ENCODE peak calls at places on chromosomes 12 and 14, in seven cellular contexts. V is tibial nerve; P is effector memory CD4-positive, alpha-beta T cell; B is CD4-positive, alpha-beta memory T cell; U is prostate gland; O is psoas muscle; T is OCI-LY7. N is an unnamed sample. For H3K4me1, the result is how much of the 10 kb centered on the place peaks cover.

GRCh38 chr12:123912415-123913385 is 59.9 kb downstream of the CCDC92 start:
- DNase-seq in U (no peak), V (no peak), T (peak), O (peak), P (no peak), B (no peak), N (no peak)

GRCh38 chr12:103801709-103802585 is 39.1 kb downstream of the NT5DC3 start:
- DNase-seq in U (no peak), B (no peak), P (no peak), O (peak), V (no peak), T (no peak), N (no peak)

GRCh38 chr12:108374596-108375320 is 35.6 kb upstream of the CMKLR1 start:
- DNase-seq in B (no peak), V (no peak), T (no peak), P (no peak), U (no peak), O (no peak), N (no peak)

GRCh38 chr14:67928375-67928774 is 108.8 kb downstream of the RAD51B start:
- DNase-seq in U (no peak), T (no peak), O (no peak), V (no peak), B (no peak), P (no peak), N (no peak)

GRCh38 chr12:108232565-108232964 is 103.5 kb downstream of the WSCD2 start:
- DNase-seq in P (no peak), O (no peak), V (no peak), U (no peak), B (no peak), T (no peak), N (no peak)

GRCh38 chr14:76203086-76204001 is 51.6 kb downstream of the GPATCH2L start:
- DNase-seq in O (no peak), B (no peak), V (no peak), T (no peak), U (no peak), P (no peak), N (no peak)

GRCh38 chr12:80040075-80040738 is 59.1 kb upstream of the OTOGL start:
- DNase-seq in T (no peak), P (no peak), O (no peak), B (no peak), V (no peak), U (no peak), N (no peak)

GRCh38 chr14:102917469-102918211 is 4.8 kb upstream of the AMN start:
- DNase-seq in P (peak), O (peak), T (peak), B (no peak), U (peak), V (peak), N (peak)

GRCh38 chr12:94875525-94875924 is 128.0 kb downstream of the NDUFA12 start:
- DNase-seq in P (no peak), O (no peak), B (no peak), T (peak), U (peak), V (no peak), N (no peak)

DNA sequence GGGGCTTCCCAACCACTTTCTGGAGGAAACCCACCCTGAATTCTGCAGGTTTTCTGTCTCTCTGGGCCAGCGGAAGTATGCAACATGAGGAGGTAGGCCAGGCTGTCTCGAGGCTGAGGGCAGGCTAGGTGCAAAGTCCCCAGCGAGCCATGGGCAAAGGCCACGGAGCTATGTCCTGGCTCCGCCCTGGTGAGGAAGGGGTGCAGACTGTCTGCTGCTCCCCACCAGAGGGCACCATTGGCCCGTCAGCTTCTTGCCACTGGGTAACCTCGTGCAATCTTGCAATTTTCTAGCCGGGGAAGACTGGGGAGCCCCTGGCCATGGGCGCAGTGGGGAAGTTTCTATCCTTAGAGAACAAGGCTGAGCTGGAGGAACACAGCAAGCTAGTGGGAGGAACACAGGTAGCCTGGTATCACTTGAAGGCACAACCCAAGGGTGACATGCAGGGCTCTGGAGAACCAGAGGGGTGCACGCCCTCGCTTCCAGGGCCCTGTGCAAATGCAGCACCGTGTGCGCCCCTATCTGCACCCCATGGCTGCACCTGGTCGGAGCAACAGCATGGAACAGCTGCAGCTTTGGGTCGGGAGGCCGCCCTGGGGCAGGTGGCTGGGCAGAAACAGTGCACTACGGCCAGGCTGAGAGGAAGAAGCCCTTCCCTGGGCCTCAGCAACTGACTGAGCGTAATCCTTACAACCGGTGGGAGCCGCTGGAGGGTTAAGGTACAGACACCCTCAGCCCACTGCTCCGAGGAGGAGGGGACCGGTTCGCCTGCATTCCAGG is 27.6 kb upstream of the RPLP0 start:
- DNase-seq in V (peak), P (peak), T (peak), O (peak), U (peak), B (peak), N (peak)
- H3K4me1 ChIP-seq in V (under half), P (half or more), T (half or more), O (half or more), U (under half), B (half or more), N (half or more)

DNA sequence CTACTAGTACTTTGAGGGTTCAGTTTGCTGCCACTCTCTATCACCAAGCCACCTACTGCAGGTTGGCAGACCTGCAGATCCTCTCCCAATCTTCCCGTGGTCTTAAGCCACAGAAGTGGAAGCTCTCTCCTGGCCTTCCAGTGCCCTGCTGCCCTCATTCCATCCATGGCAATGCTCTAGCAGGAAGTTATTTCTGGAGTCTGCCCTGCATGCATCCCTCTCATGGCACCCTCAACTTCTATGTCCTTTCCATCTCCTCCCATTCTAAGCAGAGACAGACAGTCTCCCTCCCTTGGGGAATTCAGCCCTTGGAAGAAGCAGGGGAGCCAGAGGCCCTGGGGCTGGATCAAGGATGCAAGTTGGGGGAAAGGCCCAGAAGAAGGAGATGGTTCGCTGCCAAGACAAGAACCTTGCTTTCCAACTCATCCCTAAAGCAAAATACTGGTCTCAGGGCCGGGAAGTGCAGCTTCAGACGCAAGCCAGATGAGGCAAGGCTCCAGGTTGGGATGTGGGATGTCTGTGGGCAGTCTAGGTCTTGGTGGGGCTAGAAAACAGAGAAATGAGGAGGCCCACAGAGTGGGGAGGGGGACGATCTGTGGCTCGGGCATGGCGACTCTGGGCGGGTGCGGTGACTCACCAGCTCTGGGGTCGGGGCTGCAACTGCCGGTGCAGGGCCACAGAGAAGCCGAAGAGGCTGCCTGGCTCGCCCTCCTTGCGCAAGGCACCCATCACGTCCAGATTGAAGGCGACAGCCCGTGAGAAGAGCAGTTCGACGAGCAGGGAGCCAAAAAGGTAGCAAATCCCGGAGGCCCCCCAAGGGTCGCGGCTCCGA is 648 bp downstream of the ITGA7 start:
- DNase-seq in P (no peak), U (no peak), V (no peak), B (no peak), O (peak), T (no peak), N (no peak)
- H3K4me3 ChIP-seq in P (peak), U (peak), V (peak), B (no peak), O (peak), T (no peak), N (peak)

GRCh38 chr12:106081606-106082005 is 57.1 kb downstream of the NUAK1 start:
- DNase-seq in T (no peak), B (no peak), P (no peak), V (no peak), U (no peak), O (no peak), N (no peak)
- H3K4me1 ChIP-seq in T (under half), B (under half), P (under half), V (under half), U (under half), O (under half), N (half or more)

GRCh38 chr12:18798445-18799139 is 60.7 kb downstream of the CAPZA3 start:
- DNase-seq in U (no peak), O (no peak), V (no peak), P (no peak), B (no peak), T (no peak), N (no peak)
- H3K4me3 ChIP-seq in U (no peak), O (no peak), V (no peak), P (no peak), B (no peak), T (no peak), N (no peak)

GRCh38 chr12:117091758-117092510 is 7.3 kb downstream of the TESC start:
- DNase-seq in B (no peak), T (no peak), P (no peak), O (no peak), U (no peak), V (no peak), N (no peak)

GRCh38 chr12:117092511-117092780 is 6.8 kb downstream of the TESC start:
- DNase-seq in T (no peak), V (no peak), U (no peak), O (no peak), B (no peak), P (no peak), N (no peak)

GRCh38 chr12:117093918-117094630 is 5.1 kb downstream of the TESC start:
- DNase-seq in O (no peak), T (no peak), B (no peak), U (no peak), P (no peak), V (no peak), N (no peak)

GRCh38 chr12:117092886-117093285 is 6.3 kb downstream of the TESC start:
- DNase-seq in U (no peak), P (no peak), V (no peak), T (no peak), B (no peak), O (no peak), N (no peak)

DNA sequence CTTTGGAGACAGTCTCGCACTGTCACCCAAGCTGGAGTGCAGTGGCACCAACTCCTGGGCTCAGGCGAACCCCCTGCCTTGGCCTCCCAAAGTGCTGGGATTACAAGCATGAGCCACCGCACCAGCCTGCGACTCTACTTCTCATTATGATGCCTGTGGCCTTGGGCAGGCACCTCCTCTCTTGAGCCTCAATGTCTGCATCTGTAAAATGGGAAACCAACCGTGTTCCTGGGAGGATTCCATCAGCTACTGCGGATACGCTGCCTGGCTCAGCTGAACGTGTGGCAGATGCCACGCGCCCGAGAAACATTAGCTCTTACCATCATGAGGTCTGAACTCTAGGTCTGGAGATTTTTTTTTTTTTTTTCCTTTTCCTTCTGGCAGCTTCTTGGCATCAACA is 5.8 kb downstream of the TESC start:
- DNase-seq in P (no peak), U (no peak), T (no peak), O (no peak), V (no peak), B (no peak), N (no peak)
- H3K4me1 ChIP-seq in P (under half), U (under half), T (under half), O (under half), V (under half), B (under half), N (under half)

DNA sequence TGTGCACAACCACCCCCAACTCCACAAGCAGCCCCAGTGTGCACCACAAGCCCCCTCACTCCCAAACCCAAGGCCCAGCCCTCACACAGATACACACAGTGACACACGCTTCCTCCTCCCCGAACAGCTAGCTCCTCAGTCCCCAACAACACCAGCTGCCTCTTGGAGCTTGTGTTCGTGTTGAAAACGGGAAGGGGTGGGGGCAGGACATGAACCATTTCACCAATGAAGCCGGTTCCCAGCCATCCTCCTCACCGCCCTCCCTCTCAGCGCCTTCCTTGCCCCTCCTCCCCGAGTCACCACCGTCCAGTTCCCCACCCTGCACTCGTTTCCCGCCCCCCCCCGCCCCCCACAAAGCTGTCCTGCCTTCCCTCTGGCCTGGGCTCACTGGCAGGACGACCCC is 349 bp upstream of the GPR162 start:
- DNase-seq in T (peak), O (peak), U (peak), P (no peak), B (peak), V (no peak), N (no peak)
- H3K4me3 ChIP-seq in T (no peak), O (peak), U (peak), P (peak), B (no peak), V (peak), N (peak)

N was measured in tibial artery.